ENCODE peak calls at places on chromosome 3, in nine cellular contexts. One of them, this sample, is unnamed.

GRCh38 chr3:175748087-175748732 is 889.1 kb downstream of the NAALADL2 start:
- DNase-seq in type B pancreatic cell: no peak
- DNase-seq in AG09319: no peak
- DNase-seq in breast epithelium: no peak
- DNase-seq in neural crest cell: no peak
- DNase-seq in kidney: no peak
- DNase-seq in MM.1S: no peak
- DNase-seq in heart right ventricle: no peak
- DNase-seq in WERI-Rb-1: no peak
- DNase-seq in this sample: no peak

GRCh38 chr3:64166584-64167155 is 58.6 kb downstream of the PRICKLE2 start:
- DNase-seq in neural crest cell: no peak
- DNase-seq in WERI-Rb-1: peak; percentile 28
- DNase-seq in MM.1S: no peak
- DNase-seq in breast epithelium: no peak
- DNase-seq in AG09319: no peak
- DNase-seq in type B pancreatic cell: no peak
- DNase-seq in heart right ventricle: no peak
- DNase-seq in kidney: no peak
- DNase-seq in this sample: no peak

GRCh38 chr3:49889296-49889695 is 14.4 kb downstream of the MST1R start:
- DNase-seq in AG09319: no peak
- DNase-seq in type B pancreatic cell: no peak
- DNase-seq in WERI-Rb-1: no peak
- DNase-seq in neural crest cell: no peak
- DNase-seq in breast epithelium: no peak
- DNase-seq in MM.1S: no peak
- DNase-seq in heart right ventricle: no peak
- DNase-seq in kidney: no peak
- DNase-seq in this sample: no peak

GRCh38 chr3:79028916-79029315 is 738.9 kb downstream of the ROBO1 start:
- DNase-seq in MM.1S: no peak
- DNase-seq in AG09319: no peak
- DNase-seq in kidney: no peak
- DNase-seq in WERI-Rb-1: no peak
- DNase-seq in breast epithelium: no peak
- DNase-seq in type B pancreatic cell: no peak
- DNase-seq in heart right ventricle: no peak
- DNase-seq in neural crest cell: no peak
- DNase-seq in this sample: no peak

GRCh38 chr3:158731938-158732855 is at the start of gene RARRES1:
- DNase-seq in breast epithelium: peak; percentile 62
- DNase-seq in neural crest cell: peak; percentile 55
- DNase-seq in heart right ventricle: peak; percentile 72
- DNase-seq in MM.1S: no peak
- DNase-seq in WERI-Rb-1: peak; percentile 25
- DNase-seq in AG09319: no peak
- DNase-seq in kidney: peak; percentile 90
- DNase-seq in type B pancreatic cell: peak; percentile 79
- DNase-seq in this sample: no peak

GRCh38 chr3:184289426-184289938 is 9.6 kb upstream of the PSMD2 start:
- DNase-seq in breast epithelium: no peak
- DNase-seq in kidney: no peak
- DNase-seq in heart right ventricle: peak; percentile 34
- DNase-seq in AG09319: no peak
- DNase-seq in WERI-Rb-1: peak; percentile 79
- DNase-seq in neural crest cell: peak; percentile 56
- DNase-seq in MM.1S: peak; percentile 65
- DNase-seq in type B pancreatic cell: no peak
- DNase-seq in this sample: peak; percentile 76

GRCh38 chr3:122609798-122610559 is 32.5 kb downstream of the PARP15 start:
- DNase-seq in heart right ventricle: no peak
- DNase-seq in type B pancreatic cell: no peak
- DNase-seq in MM.1S: peak; percentile 68
- DNase-seq in neural crest cell: no peak
- DNase-seq in AG09319: peak; percentile 18
- DNase-seq in WERI-Rb-1: no peak
- DNase-seq in kidney: no peak
- DNase-seq in breast epithelium: no peak
- DNase-seq in this sample: no peak

GRCh38 chr3:192597511-192597910 is 129.8 kb downstream of the FGF12 start:
- DNase-seq in breast epithelium: peak; percentile 26
- DNase-seq in MM.1S: no peak
- DNase-seq in AG09319: no peak
- DNase-seq in kidney: no peak
- DNase-seq in neural crest cell: no peak
- DNase-seq in WERI-Rb-1: no peak
- DNase-seq in heart right ventricle: no peak
- DNase-seq in type B pancreatic cell: no peak
- DNase-seq in this sample: no peak

GRCh38 chr3:33074217-33075067 is 22.5 kb downstream of the GLB1 start:
- DNase-seq in kidney: no peak
- DNase-seq in type B pancreatic cell: no peak
- DNase-seq in AG09319: peak; percentile 23
- DNase-seq in MM.1S: peak; percentile 66
- DNase-seq in heart right ventricle: peak; percentile 29
- DNase-seq in WERI-Rb-1: peak; percentile 70
- DNase-seq in breast epithelium: peak; percentile 22
- DNase-seq in neural crest cell: peak; percentile 69
- DNase-seq in this sample: peak; percentile 71

GRCh38 chr3:35707904-35708303 is 68.6 kb downstream of the ARPP21 start:
- DNase-seq in heart right ventricle: no peak
- DNase-seq in kidney: no peak
- DNase-seq in MM.1S: no peak
- DNase-seq in WERI-Rb-1: no peak
- DNase-seq in type B pancreatic cell: no peak
- DNase-seq in breast epithelium: no peak
- DNase-seq in AG09319: no peak
- DNase-seq in neural crest cell: no peak
- DNase-seq in this sample: no peak

GRCh38 chr3:31466016-31466415 is 66.7 kb upstream of the STT3B start:
- DNase-seq in AG09319: no peak
- DNase-seq in breast epithelium: no peak
- DNase-seq in MM.1S: no peak
- DNase-seq in WERI-Rb-1: no peak
- DNase-seq in kidney: no peak
- DNase-seq in type B pancreatic cell: no peak
- DNase-seq in heart right ventricle: no peak
- DNase-seq in neural crest cell: no peak
- DNase-seq in this sample: no peak

GRCh38 chr3:34016925-34017592 is 218.6 kb downstream of the PDCD6IP start:
- DNase-seq in AG09319: no peak
- DNase-seq in WERI-Rb-1: no peak
- DNase-seq in breast epithelium: no peak
- DNase-seq in neural crest cell: no peak
- DNase-seq in kidney: no peak
- DNase-seq in type B pancreatic cell: no peak
- DNase-seq in MM.1S: peak; percentile 59
- DNase-seq in heart right ventricle: no peak
- DNase-seq in this sample: no peak

GRCh38 chr3:175266478-175266877 is 407.3 kb downstream of the NAALADL2 start:
- DNase-seq in AG09319: no peak
- DNase-seq in heart right ventricle: no peak
- DNase-seq in kidney: no peak
- DNase-seq in MM.1S: no peak
- DNase-seq in neural crest cell: no peak
- DNase-seq in WERI-Rb-1: no peak
- DNase-seq in breast epithelium: no peak
- DNase-seq in type B pancreatic cell: no peak
- DNase-seq in this sample: no peak

GRCh38 chr3:127478922-127479321 is 111.6 kb downstream of the TPRA1 start:
- DNase-seq in MM.1S: no peak
- DNase-seq in AG09319: no peak
- DNase-seq in kidney: no peak
- DNase-seq in neural crest cell: no peak
- DNase-seq in WERI-Rb-1: no peak
- DNase-seq in breast epithelium: no peak
- DNase-seq in type B pancreatic cell: no peak
- DNase-seq in heart right ventricle: no peak
- DNase-seq in this sample: no peak

GRCh38 chr3:88362428-88362827 is 212.7 kb downstream of the C3orf38 start:
- DNase-seq in breast epithelium: no peak
- DNase-seq in AG09319: no peak
- DNase-seq in type B pancreatic cell: no peak
- DNase-seq in MM.1S: no peak
- DNase-seq in neural crest cell: no peak
- DNase-seq in heart right ventricle: no peak
- DNase-seq in kidney: no peak
- DNase-seq in WERI-Rb-1: no peak
- DNase-seq in this sample: no peak

GRCh38 chr3:46666471-46666845 is 27.0 kb downstream of the ALS2CL start:
- DNase-seq in MM.1S: no peak
- DNase-seq in breast epithelium: no peak
- DNase-seq in kidney: no peak
- DNase-seq in type B pancreatic cell: no peak
- DNase-seq in WERI-Rb-1: no peak
- DNase-seq in heart right ventricle: peak; percentile 59
- DNase-seq in AG09319: no peak
- DNase-seq in neural crest cell: no peak
- DNase-seq in this sample: no peak

GRCh38 chr3:183249006-183249718 is 3.9 kb upstream of the B3GNT5 start:
- DNase-seq in WERI-Rb-1: no peak
- DNase-seq in breast epithelium: no peak
- DNase-seq in type B pancreatic cell: no peak
- DNase-seq in neural crest cell: no peak
- DNase-seq in MM.1S: no peak
- DNase-seq in heart right ventricle: no peak
- DNase-seq in kidney: no peak
- DNase-seq in AG09319: no peak
- DNase-seq in this sample: no peak

GRCh38 chr3:99757948-99758347 is 59.7 kb upstream of the CMSS1 start:
- DNase-seq in neural crest cell: no peak
- DNase-seq in MM.1S: no peak
- DNase-seq in type B pancreatic cell: no peak
- DNase-seq in kidney: no peak
- DNase-seq in WERI-Rb-1: no peak
- DNase-seq in breast epithelium: no peak
- DNase-seq in heart right ventricle: no peak
- DNase-seq in AG09319: no peak
- DNase-seq in this sample: no peak

GRCh38 chr3:126548556-126549466 is 9.9 kb downstream of the C3orf22 start:
- DNase-seq in kidney: peak; percentile 34
- DNase-seq in neural crest cell: no peak
- DNase-seq in AG09319: no peak
- DNase-seq in WERI-Rb-1: peak; percentile 4
- DNase-seq in type B pancreatic cell: peak; percentile 56
- DNase-seq in breast epithelium: no peak
- DNase-seq in MM.1S: no peak
- DNase-seq in heart right ventricle: no peak
- DNase-seq in this sample: no peak

GRCh38 chr3:3800685-3801509 is 1.7 kb downstream of the LRRN1 start:
- DNase-seq in breast epithelium: peak; percentile 42
- DNase-seq in type B pancreatic cell: peak; percentile 78
- DNase-seq in MM.1S: no peak
- DNase-seq in kidney: peak; percentile 74
- DNase-seq in heart right ventricle: peak; percentile 16
- DNase-seq in WERI-Rb-1: no peak
- DNase-seq in AG09319: no peak
- DNase-seq in neural crest cell: peak; percentile 25
- DNase-seq in this sample: no peak

GRCh38 chr3:113844622-113845222 is 6.1 kb downstream of the GRAMD1C start:
- DNase-seq in heart right ventricle: no peak
- DNase-seq in AG09319: no peak
- DNase-seq in neural crest cell: no peak
- DNase-seq in MM.1S: peak; percentile 55
- DNase-seq in kidney: no peak
- DNase-seq in type B pancreatic cell: no peak
- DNase-seq in WERI-Rb-1: no peak
- DNase-seq in breast epithelium: no peak
- DNase-seq in this sample: no peak
- TF ChIP-seq CTCF in heart right ventricle: peak; percentile 60
- TF ChIP-seq CTCF in AG09319: peak; percentile 62
- TF ChIP-seq CTCF in neural crest cell: peak; percentile 80
- TF ChIP-seq CTCF in MM.1S: peak; percentile 67
- TF ChIP-seq CTCF in kidney: peak; percentile 63
- TF ChIP-seq CTCF in type B pancreatic cell: peak; percentile 80
- TF ChIP-seq CTCF in WERI-Rb-1: peak; percentile 30
- TF ChIP-seq CTCF in breast epithelium: peak; percentile 63
- TF ChIP-seq CTCF in this sample: peak; percentile 72

DNA sequence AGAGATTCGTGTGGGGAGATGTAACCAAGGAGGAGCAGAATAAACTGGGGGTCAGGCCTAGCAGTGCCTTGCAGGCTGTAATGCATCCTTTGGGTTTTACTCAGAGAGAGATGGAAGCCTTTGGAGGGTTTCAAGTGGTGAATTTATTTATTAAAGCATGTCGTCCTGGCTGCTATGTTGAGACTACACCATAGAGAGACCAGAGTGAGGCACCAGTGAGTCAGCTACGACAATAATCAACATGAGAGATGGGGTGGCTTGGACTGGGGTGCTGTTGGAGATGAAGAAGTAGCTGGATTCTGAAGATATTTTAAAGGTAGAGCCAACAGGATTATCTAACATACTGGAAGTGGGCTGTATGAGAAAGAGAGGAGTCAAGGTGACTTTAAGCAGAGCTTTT is 335.3 kb upstream of the ARHGEF26 start:
- DNase-seq in MM.1S: no peak
- DNase-seq in breast epithelium: no peak
- DNase-seq in AG09319: no peak
- DNase-seq in type B pancreatic cell: no peak
- DNase-seq in heart right ventricle: no peak
- DNase-seq in neural crest cell: no peak
- DNase-seq in kidney: no peak
- DNase-seq in WERI-Rb-1: no peak
- DNase-seq in this sample: no peak
- TF ChIP-seq CTCF in MM.1S: no peak
- TF ChIP-seq CTCF in breast epithelium: no peak
- TF ChIP-seq CTCF in AG09319: no peak
- TF ChIP-seq CTCF in type B pancreatic cell: no peak
- TF ChIP-seq CTCF in heart right ventricle: no peak
- TF ChIP-seq CTCF in neural crest cell: no peak
- TF ChIP-seq CTCF in kidney: no peak
- TF ChIP-seq CTCF in WERI-Rb-1: no peak
- TF ChIP-seq CTCF in this sample: no peak

GRCh38 chr3:11170052-11170770 is 15.9 kb downstream of the HRH1 start:
- DNase-seq in type B pancreatic cell: no peak
- DNase-seq in kidney: no peak
- DNase-seq in neural crest cell: no peak
- DNase-seq in AG09319: no peak
- DNase-seq in heart right ventricle: no peak
- DNase-seq in breast epithelium: no peak
- DNase-seq in MM.1S: no peak
- DNase-seq in WERI-Rb-1: no peak
- DNase-seq in this sample: no peak
- TF ChIP-seq CTCF in type B pancreatic cell: no peak
- TF ChIP-seq CTCF in kidney: no peak
- TF ChIP-seq CTCF in neural crest cell: no peak
- TF ChIP-seq CTCF in AG09319: no peak
- TF ChIP-seq CTCF in heart right ventricle: no peak
- TF ChIP-seq CTCF in breast epithelium: no peak
- TF ChIP-seq CTCF in MM.1S: no peak
- TF ChIP-seq CTCF in WERI-Rb-1: no peak
- TF ChIP-seq CTCF in this sample: no peak

DNA sequence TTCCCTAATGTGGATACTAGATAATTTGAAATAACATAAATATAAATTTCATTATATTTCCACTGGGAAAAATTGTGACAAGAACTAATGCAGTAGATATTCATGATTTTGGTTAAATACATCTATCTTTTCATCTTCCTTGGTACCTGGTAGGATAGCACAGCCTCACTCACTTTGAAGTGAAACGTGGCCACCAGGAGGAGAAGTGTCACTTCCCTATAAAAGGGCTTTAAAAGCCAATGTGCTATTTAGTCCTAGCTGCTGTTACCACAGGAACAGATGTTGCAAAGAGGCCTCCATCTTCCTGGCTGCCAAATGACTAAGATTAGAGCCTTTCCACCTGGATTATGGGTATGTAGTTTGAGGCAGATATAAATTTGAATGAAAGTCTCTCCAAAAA is 140.0 kb downstream of the PLOD2 start:
- DNase-seq in heart right ventricle: no peak
- DNase-seq in MM.1S: no peak
- DNase-seq in AG09319: no peak
- DNase-seq in type B pancreatic cell: no peak
- DNase-seq in WERI-Rb-1: no peak
- DNase-seq in kidney: no peak
- DNase-seq in neural crest cell: no peak
- DNase-seq in breast epithelium: no peak
- DNase-seq in this sample: no peak
- TF ChIP-seq CTCF in heart right ventricle: no peak
- TF ChIP-seq CTCF in MM.1S: no peak
- TF ChIP-seq CTCF in AG09319: no peak
- TF ChIP-seq CTCF in type B pancreatic cell: no peak
- TF ChIP-seq CTCF in WERI-Rb-1: no peak
- TF ChIP-seq CTCF in kidney: no peak
- TF ChIP-seq CTCF in neural crest cell: peak; percentile 22
- TF ChIP-seq CTCF in breast epithelium: no peak
- TF ChIP-seq CTCF in this sample: no peak

This sample was measured in D721Med.